ENCODE peak calls at places on chromosomes 13 and 19, in ten cellular contexts. C is neuronal stem cell, V is hepatocyte, W is left ventricle myocardium inferior, H is body of pancreas, L is endodermal cell, X is heart right ventricle, N is A549, E is cardiac muscle cell, Z is right lobe of liver. S is an unnamed sample.

GRCh38 chr19:29546583-29547190 is 20.9 kb downstream of the VSTM2B start:
- DNase-seq in H (no peak), E (no peak), C (no peak), Z (peak; percentile 25), N (no peak), X (no peak), L (no peak), W (no peak), V (peak; percentile 49), S (no peak)

GRCh38 chr19:12788025-12788681 is 3.1 kb upstream of the JUNB start:
- DNase-seq in N (no peak), L (no peak), Z (peak; percentile 84), X (no peak), H (no peak), C (no peak), V (no peak), E (peak; percentile 25), W (no peak), S (no peak)

GRCh38 chr13:28322256-28322895 is 172.6 kb downstream of the FLT1 start:
- DNase-seq in E (no peak), C (no peak), W (no peak), N (no peak), V (no peak), L (no peak), Z (no peak), H (no peak), X (no peak), S (no peak)

GRCh38 chr13:98746968-98747367 is 5.5 kb downstream of the SLC15A1 start:
- DNase-seq in L (no peak), Z (peak; percentile 67), H (no peak), X (no peak), E (peak; percentile 18), N (no peak), W (no peak), V (peak; percentile 70), C (no peak), S (no peak)

GRCh38 chr13:42239644-42240043 is 32.3 kb upstream of the AKAP11 start:
- DNase-seq in C (no peak), Z (no peak), E (no peak), N (no peak), L (no peak), W (no peak), V (no peak), X (no peak), H (no peak), S (no peak)

GRCh38 chr13:40476175-40476958 is 190.1 kb downstream of the FOXO1 start:
- DNase-seq in L (no peak), Z (peak; percentile 81), N (no peak), W (no peak), E (peak; percentile 80), C (no peak), H (peak; percentile 36), V (no peak), X (no peak), S (no peak)

GRCh38 chr19:13132471-13133166 is 14.6 kb downstream of the NACC1 start:
- DNase-seq in C (no peak), W (no peak), Z (no peak), L (no peak), H (no peak), V (peak; percentile 2), E (peak; percentile 60), N (no peak), X (no peak), S (no peak)

GRCh38 chr19:44905437-44906160 is at the start of gene APOE:
- DNase-seq in X (no peak), V (peak; percentile 75), W (no peak), E (peak; percentile 91), L (peak; percentile 93), H (peak; percentile 36), C (peak; percentile 48), N (no peak), Z (peak; percentile 90), S (no peak)

DNA sequence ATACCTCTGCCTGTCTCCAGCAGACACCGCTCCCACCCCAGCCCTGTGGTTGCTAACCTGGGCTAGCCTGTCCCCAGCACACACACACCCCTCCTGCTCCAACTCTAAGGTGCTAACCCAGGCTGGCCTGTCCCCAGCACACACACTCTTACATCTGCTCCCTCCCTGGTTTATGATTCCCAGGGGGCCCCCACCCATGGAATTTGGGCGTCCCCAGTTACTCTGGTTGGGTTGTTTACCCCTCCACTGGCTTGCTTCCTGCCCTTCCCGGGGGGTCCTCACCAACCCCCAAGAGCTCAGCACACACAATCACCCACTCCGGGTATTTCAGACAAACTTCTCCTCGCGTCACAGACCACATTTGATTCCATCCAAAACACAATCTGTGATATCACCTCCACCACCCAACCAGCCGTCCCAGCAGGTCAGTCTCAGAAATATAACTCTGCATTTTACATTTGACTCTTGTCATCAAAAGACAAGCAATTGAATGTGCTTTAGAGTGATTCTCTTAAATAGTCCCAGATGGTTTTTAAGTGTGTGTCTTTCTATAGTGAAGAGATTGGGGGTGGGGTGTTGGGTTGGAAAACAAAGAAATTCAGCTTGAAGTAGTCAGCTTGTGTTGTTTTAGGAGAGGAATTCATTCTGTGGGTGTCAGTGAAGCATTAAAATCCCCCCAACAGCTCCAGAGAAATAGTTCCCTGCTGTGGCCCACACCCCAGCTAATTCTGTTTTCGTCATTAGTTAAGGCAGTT is 20.1 kb downstream of the COL4A2 start:
- DNase-seq in H (peak; percentile 52), X (no peak), C (no peak), Z (no peak), N (no peak), L (peak; percentile 90), E (no peak), V (no peak), W (no peak), S (no peak)
- H3K4me3 ChIP-seq in H (no peak overlapping the region), X (no peak overlapping the region), C (no peak overlapping the region), Z (no peak overlapping the region), N (no peak overlapping the region), L (peak overlapping the region; percentile 19), E (no peak overlapping the region), V (no peak overlapping the region), W (no peak overlapping the region), S (no peak overlapping the region)

DNA sequence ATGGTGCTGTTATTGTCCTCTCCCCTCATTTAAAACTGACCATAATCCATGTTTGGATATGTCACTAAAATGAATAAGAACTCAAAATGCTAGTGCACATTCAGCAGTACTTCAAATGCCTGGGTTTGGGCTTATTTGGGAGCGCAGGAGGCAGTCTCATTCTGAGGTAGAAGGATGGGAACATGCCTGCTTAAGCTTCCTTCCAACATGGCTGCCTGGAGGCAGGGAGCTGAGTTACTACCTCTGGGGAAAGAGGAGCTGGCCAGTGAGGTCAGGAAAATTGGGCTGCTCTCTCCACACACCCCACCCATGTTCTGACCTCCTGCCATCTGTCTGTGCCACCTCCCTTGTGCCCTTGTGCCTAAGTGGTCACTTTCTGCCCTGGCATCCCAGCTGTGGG is 85.7 kb downstream of the PTPRS start:
- DNase-seq in E (no peak), W (no peak), Z (no peak), L (no peak), X (no peak), N (no peak), H (no peak), V (no peak), C (no peak), S (no peak)
- H3K27ac ChIP-seq in E (no peak overlapping the region), W (no peak overlapping the region), Z (no peak overlapping the region), L (no peak overlapping the region), X (no peak overlapping the region), N (no peak overlapping the region), H (no peak overlapping the region), V (no peak overlapping the region), C (no peak overlapping the region), S (no peak overlapping the region)

GRCh38 chr19:11479470-11480080 is 1.3 kb downstream of the ELAVL3 start:
- DNase-seq in N (no peak), V (peak; percentile 67), H (no peak), X (peak; percentile 38), L (peak; percentile 95), E (peak; percentile 26), W (peak; percentile 34), Z (no peak), C (peak; percentile 50), S (peak; percentile 66)
- H3K4me3 ChIP-seq in N (no peak overlapping the region), V (no peak overlapping the region), H (no peak overlapping the region), X (peak overlapping the region; percentile 23), L (no peak overlapping the region), E (no peak overlapping the region), W (peak overlapping the region; percentile 58), Z (no peak overlapping the region), C (peak overlapping the region; percentile 90), S (no peak overlapping the region)

GRCh38 chr13:72521965-72522661 is 205.3 kb downstream of the MZT1 start:
- DNase-seq in E (no peak), N (no peak), V (peak; percentile 10), H (no peak), L (no peak), Z (no peak), W (no peak), X (no peak), C (no peak), S (no peak)
- H3K27ac ChIP-seq in E (peak overlapping the region; percentile 6), N (no peak overlapping the region), V (no peak overlapping the region), H (no peak overlapping the region), L (no peak overlapping the region), Z (no peak overlapping the region), W (no peak overlapping the region), X (no peak overlapping the region), C (no peak overlapping the region), S (no peak overlapping the region)

GRCh38 chr19:11382898-11383705 is 1.0 kb downstream of the EPOR start:
- DNase-seq in V (peak; percentile 81), E (peak; percentile 42), N (peak; percentile 44), W (peak; percentile 60), X (peak; percentile 58), C (no peak), H (peak; percentile 58), L (peak; percentile 94), Z (peak; percentile 72), S (peak; percentile 66)

GRCh38 chr19:11380653-11381534 is 3.2 kb downstream of the EPOR start:
- DNase-seq in E (peak; percentile 96), H (peak; percentile 98), V (peak; percentile 96), N (peak; percentile 98), C (peak; percentile 97), W (peak; percentile 96), Z (peak; percentile 95), L (peak; percentile 99), X (peak; percentile 93), S (peak; percentile 98)

GRCh38 chr19:11381535-11382369 is 2.4 kb downstream of the EPOR start:
- DNase-seq in Z (peak; percentile 70), L (peak; percentile 96), W (peak; percentile 76), H (peak; percentile 63), E (peak; percentile 93), V (peak; percentile 77), N (peak; percentile 83), X (peak; percentile 79), C (peak; percentile 83), S (peak; percentile 85)

GRCh38 chr19:11384778-11385129 is 640 bp upstream of the EPOR start:
- DNase-seq in E (no peak), N (no peak), W (no peak), V (no peak), C (no peak), L (no peak), X (no peak), H (no peak), Z (no peak), S (no peak)

GRCh38 chr19:11383706-11384048 is 437 bp downstream of the EPOR start:
- DNase-seq in H (no peak), C (no peak), E (no peak), W (no peak), X (no peak), Z (no peak), L (no peak), V (no peak), N (no peak), S (no peak)
- H3K4me3 ChIP-seq in H (peak overlapping the region; percentile 25), C (peak overlapping the region; percentile 42), E (peak overlapping the region; percentile 54), W (peak overlapping the region; percentile 71), X (peak overlapping the region; percentile 45), Z (peak overlapping the region; percentile 52), L (peak overlapping the region; percentile 83), V (peak overlapping the region; percentile 44), N (peak overlapping the region; percentile 51), S (peak overlapping the region; percentile 37)

S was measured in colonic mucosa.